ENCODE peak calls at places on chromosomes 11 and 22, in eight cellular contexts. A, N, W, Q, H, B, M and F are unnamed samples.

GRCh38 chr11:66421492-66422205 is 814 bp downstream of the NPAS4 start:
- DNase-seq in A (peak; percentile 37), N (peak; percentile 97), W (peak; percentile 94), Q (peak; percentile 83), H (peak; percentile 92), B (peak; percentile 96), M (peak; percentile 78), F (peak; percentile 86)

GRCh38 chr11:65445101-65445603 is 22.6 kb downstream of the NEAT1 start:
- DNase-seq in A (no peak), N (peak; percentile 38), W (no peak), Q (no peak), H (no peak), B (no peak), M (no peak), F (no peak)

GRCh38 chr11:77086521-77087472 is 15.8 kb upstream of the OMP start:
- DNase-seq in A (no peak), N (peak; percentile 80), W (peak; percentile 80), Q (no peak), H (peak; percentile 87), B (no peak), M (peak; percentile 39), F (no peak)

GRCh38 chr22:42560781-42561180 is 7.0 kb downstream of the SERHL2 start:
- DNase-seq in A (no peak), N (no peak), W (no peak), Q (no peak), H (no peak), B (no peak), M (peak; percentile 35), F (no peak)

GRCh38 chr11:4639931-4640330 is 2.7 kb downstream of the OR51D1 start:
- DNase-seq in A (no peak), N (no peak), W (no peak), Q (no peak), H (no peak), B (peak; percentile 91), M (no peak), F (no peak)

GRCh38 chr11:65435981-65436411 is 13.4 kb downstream of the NEAT1 start:
- DNase-seq in A (no peak), N (peak; percentile 44), W (peak; percentile 49), Q (no peak), H (peak; percentile 40), B (peak; percentile 82), M (no peak), F (peak; percentile 15)

GRCh38 chr11:45906096-45906682 is 882 bp downstream of the FREY1 start:
- DNase-seq in A (no peak), N (no peak), W (no peak), Q (no peak), H (peak; percentile 41), B (no peak), M (no peak), F (no peak)

GRCh38 chr22:19431641-19432091 is at the start of gene HIRA:
- DNase-seq in A (no peak), N (peak; percentile 89), W (peak; percentile 84), Q (peak; percentile 44), H (peak; percentile 82), B (no peak), M (peak; percentile 60), F (peak; percentile 53)

GRCh38 chr11:1074244-1075221 is at the start of gene MUC2:
- DNase-seq in A (no peak), N (no peak), W (no peak), Q (no peak), H (peak; percentile 50), B (no peak), M (no peak), F (peak; percentile 9)

GRCh38 chr11:77994434-77995362 is at the start of gene INTS4:
- DNase-seq in A (peak; percentile 99), N (peak; percentile 99), W (peak; percentile 99), Q (peak; percentile 95), H (peak; percentile 99), B (peak; percentile 99), M (peak; percentile 99), F (peak; percentile 97)

GRCh38 chr11:121520243-121521144 is 67.7 kb upstream of the SORL1-AS1 start:
- DNase-seq in A (no peak), N (no peak), W (no peak), Q (no peak), H (no peak), B (no peak), M (no peak), F (no peak)

GRCh38 chr11:46330154-46330886 is 16.9 kb upstream of the DGKZ start:
- DNase-seq in A (no peak), N (no peak), W (no peak), Q (no peak), H (no peak), B (no peak), M (no peak), F (no peak)

GRCh38 chr22:46473896-46474557 is 63.4 kb downstream of the CELSR1 start:
- DNase-seq in A (no peak), N (no peak), W (no peak), Q (no peak), H (no peak), B (no peak), M (no peak), F (no peak)

GRCh38 chr11:125163431-125164011 is 1.0 kb upstream of the PKNOX2 start:
- DNase-seq in A (no peak), N (peak; percentile 38), W (no peak), Q (no peak), H (no peak), B (no peak), M (no peak), F (no peak)

GRCh38 chr22:36773935-36774334 is 2.0 kb downstream of the IFT27 start:
- DNase-seq in A (no peak), N (no peak), W (no peak), Q (peak; percentile 35), H (no peak), B (no peak), M (no peak), F (no peak)
- TF ChIP-seq CTCF in A (peak; percentile 16), N (no peak), W (peak; percentile 15), Q (peak; percentile 50), H (peak; percentile 31), B (peak; percentile 36), M (peak; percentile 10), F (no peak)

DNA sequence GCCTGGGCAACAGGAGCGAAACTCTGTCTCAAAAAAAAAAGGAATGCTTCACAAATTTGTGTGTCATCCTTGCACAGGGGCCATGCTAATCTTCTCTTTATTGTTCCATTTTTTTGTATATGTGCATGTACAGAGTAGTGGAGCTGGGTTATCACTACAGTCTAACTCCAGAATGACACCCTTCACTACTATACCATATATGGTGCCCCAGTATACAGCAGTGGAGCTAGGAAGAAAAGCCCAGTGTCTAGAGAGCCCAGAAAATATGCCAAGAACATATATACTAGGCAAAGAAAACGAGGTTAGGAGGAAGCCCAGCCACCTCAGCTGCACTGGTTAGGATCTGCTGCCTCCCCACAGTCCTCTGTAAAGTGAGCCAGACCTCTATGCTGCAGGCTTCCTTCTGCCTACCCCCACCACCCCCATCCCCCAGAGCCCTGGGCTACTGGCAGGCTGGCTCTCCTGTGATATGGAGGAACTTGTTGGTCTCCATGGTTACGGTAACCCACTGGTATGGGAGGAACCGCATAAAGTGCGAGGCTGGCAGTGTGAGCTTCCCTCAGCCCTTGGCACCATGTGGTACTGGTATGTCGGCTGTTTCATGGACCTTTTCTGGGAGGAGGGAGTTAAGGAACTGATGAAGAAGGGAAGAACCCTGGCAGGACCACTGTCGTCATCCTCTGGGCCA is 34.3 kb downstream of the RCOR2 start:
- DNase-seq in A (no peak), N (no peak), W (no peak), Q (no peak), H (no peak), B (no peak), M (no peak), F (no peak)
- H3K4me1 ChIP-seq in A (peaks cover 20% of the 10 kb centered on the region), N (peaks cover 10% of the 10 kb centered on the region), W (peaks cover 84% of the 10 kb centered on the region), Q (peaks cover 26% of the 10 kb centered on the region), H (peaks cover 51% of the 10 kb centered on the region), B (peaks cover 79% of the 10 kb centered on the region), M (peaks cover 10% of the 10 kb centered on the region), F (peaks cover 74% of the 10 kb centered on the region)

GRCh38 chr22:26846645-26847044 is 189.3 kb downstream of the MIAT start:
- DNase-seq in A (no peak), N (no peak), W (no peak), Q (no peak), H (no peak), B (no peak), M (no peak), F (no peak)

GRCh38 chr22:26848244-26848920 is 191.0 kb downstream of the MIAT start:
- DNase-seq in A (no peak), N (no peak), W (no peak), Q (no peak), H (no peak), B (peak; percentile 62), M (no peak), F (no peak)

GRCh38 chr22:26847816-26848215 is 190.4 kb downstream of the MIAT start:
- DNase-seq in A (no peak), N (no peak), W (no peak), Q (no peak), H (no peak), B (peak; percentile 81), M (no peak), F (no peak)

GRCh38 chr22:26845016-26845728 is 187.8 kb downstream of the MIAT start:
- DNase-seq in A (no peak), N (no peak), W (no peak), Q (no peak), H (no peak), B (no peak), M (no peak), F (no peak)

DNA sequence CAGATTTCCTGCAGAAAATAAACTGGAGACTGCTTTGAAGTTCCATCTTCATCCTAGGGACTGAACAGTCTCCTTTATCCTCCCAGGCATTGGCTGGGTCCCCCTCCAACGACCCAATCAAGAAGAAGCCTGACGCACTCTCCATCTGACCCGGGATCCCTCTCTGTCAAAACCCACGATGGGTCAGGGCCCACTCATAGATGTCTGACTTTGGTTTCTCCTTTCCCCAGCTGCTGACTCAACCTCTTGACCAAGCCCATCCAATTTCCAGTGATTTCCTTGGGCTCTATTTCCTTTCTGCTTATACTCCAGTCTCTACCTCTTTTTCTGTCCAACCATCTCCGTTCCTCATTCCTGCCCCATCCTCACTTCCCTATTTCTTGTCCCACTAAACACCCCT is 189.7 kb downstream of the MIAT start:
- DNase-seq in A (no peak), N (no peak), W (no peak), Q (no peak), H (no peak), B (no peak), M (no peak), F (no peak)
- TF ChIP-seq EP300 in A (no peak), N (no peak), W (no peak), Q (no peak), H (no peak), B (no peak), M (no peak), F (no peak)

DNA sequence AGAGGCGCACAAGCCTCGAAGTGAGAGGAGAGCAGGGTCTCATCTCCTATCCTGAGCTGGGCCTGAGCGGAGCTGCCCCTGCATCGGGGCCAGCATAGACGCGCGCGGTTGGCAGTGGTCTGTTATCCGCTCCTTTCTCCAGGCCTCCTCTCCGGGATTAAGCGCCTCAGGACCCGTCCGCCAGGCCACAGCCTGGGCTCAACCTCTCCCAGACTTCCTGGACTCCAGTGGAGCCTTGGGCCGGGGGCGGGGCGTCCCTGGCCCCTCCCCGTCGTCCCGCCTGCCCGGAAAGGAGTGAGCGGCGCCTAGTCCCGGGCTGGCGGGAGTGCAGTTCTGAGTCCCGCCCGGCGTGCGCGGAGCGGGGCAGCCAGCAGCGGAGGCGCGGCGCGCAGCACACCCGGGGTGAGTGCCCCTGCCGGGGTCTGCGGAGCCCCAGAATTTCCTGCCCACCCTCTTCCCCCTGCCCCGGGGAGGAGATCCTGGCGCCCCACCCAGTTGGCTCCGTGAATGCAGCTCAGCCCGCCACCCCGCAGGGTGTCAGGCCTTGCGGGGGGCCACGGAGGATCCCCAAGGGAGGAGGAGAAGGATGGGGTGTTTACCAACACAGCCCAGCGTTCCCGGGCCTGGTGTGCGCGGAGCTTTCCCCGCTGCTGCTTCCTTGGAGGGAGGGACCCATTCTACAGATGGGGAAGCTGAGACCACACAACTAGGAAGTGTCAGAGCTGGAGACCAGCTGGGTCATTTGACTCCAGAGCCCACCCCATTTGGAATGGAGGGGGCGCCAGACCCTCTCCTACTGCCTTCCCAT is at the start of gene TCIRG1:
- DNase-seq in A (peak; percentile 15), N (peak; percentile 91), W (peak; percentile 92), Q (peak; percentile 93), H (peak; percentile 92), B (peak; percentile 96), M (peak; percentile 79), F (peak; percentile 83)
- TF ChIP-seq CTCF in A (no peak), N (peak; percentile 58), W (no peak), Q (no peak), H (no peak), B (no peak), M (no peak), F (peak; percentile 77)